ENCODE peak calls at places on chromosomes 2 and 18, in five cellular contexts. R is osteocyte; B is psoas muscle; P is CD4-positive, alpha-beta T cell; W is lower lobe of right lung. S is an unnamed sample.
A peak's percentile ranks its signal among the peaks of the same experiment; 100 is the strongest.

GRCh38 chr2:238697193-238698191 is 150.4 kb upstream of the TWIST2 start:
- DNase-seq in W (no peak), R (peak; percentile 73), B (no peak), P (no peak), S (no peak)

GRCh38 chr2:23803965-23804542 is 122.9 kb downstream of the ATAD2B start:
- DNase-seq in P (no peak), B (peak; percentile 28), W (peak; percentile 63), R (no peak), S (no peak)

GRCh38 chr2:26184555-26185303 is 11.8 kb downstream of the GAREM2 start:
- DNase-seq in R (peak; percentile 95), W (peak; percentile 92), B (peak; percentile 87), P (peak; percentile 83), S (no peak)

GRCh38 chr2:120428748-120429147 is 82.8 kb downstream of the INHBB start:
- DNase-seq in W (no peak), B (no peak), R (no peak), P (no peak), S (no peak)

GRCh38 chr2:158478237-158478636 is 21.5 kb downstream of the PKP4 start:
- DNase-seq in B (no peak), R (no peak), P (no peak), W (no peak), S (no peak)

GRCh38 chr2:239299218-239299939 is 101.4 kb downstream of the HDAC4 start:
- DNase-seq in R (no peak), B (no peak), P (no peak), W (no peak), S (peak; percentile 52)

GRCh38 chr2:193963472-193964119 is 1693.4 kb upstream of the SLC39A10 start:
- DNase-seq in W (no peak), B (no peak), P (no peak), R (no peak), S (no peak)

GRCh38 chr2:85631316-85631715 is 15.3 kb downstream of the USP39 start:
- DNase-seq in R (no peak), P (no peak), W (no peak), B (no peak), S (no peak)

GRCh38 chr2:23767871-23768611 is 158.9 kb downstream of the ATAD2B start:
- DNase-seq in R (no peak), B (no peak), P (no peak), W (no peak), S (no peak)

GRCh38 chr2:140643761-140644187 is 1487.0 kb downstream of the LRP1B start:
- DNase-seq in P (no peak), W (no peak), R (no peak), B (no peak), S (no peak)

GRCh38 chr2:241047253-241048010 is 49.0 kb downstream of the SNED1 start:
- DNase-seq in W (no peak), P (no peak), R (peak; percentile 40), B (no peak), S (no peak)

GRCh38 chr2:219508933-219509779 is 5.1 kb upstream of the ASIC4 start:
- DNase-seq in P (no peak), B (no peak), R (no peak), W (no peak), S (no peak)

GRCh38 chr2:69911985-69912563 is 2.8 kb upstream of the MXD1 start:
- DNase-seq in R (no peak), P (no peak), B (no peak), W (no peak), S (no peak)

GRCh38 chr2:6184532-6185302 is 492.5 kb downstream of the SOX11 start:
- DNase-seq in W (no peak), B (no peak), R (no peak), P (no peak), S (no peak)

GRCh38 chr2:219500135-219500534 is 1.4 kb downstream of the GMPPA start:
- DNase-seq in B (no peak), P (no peak), W (no peak), R (no peak), S (no peak)

GRCh38 chr2:64023485-64024258 is 4.4 kb upstream of the VPS54 start:
- DNase-seq in B (no peak), P (no peak), W (no peak), R (no peak), S (no peak)

GRCh38 chr2:232438951-232439757 is 16.8 kb upstream of the ALPI start:
- DNase-seq in B (no peak), P (peak; percentile 27), R (no peak), W (peak; percentile 48), S (no peak)

GRCh38 chr2:19632327-19633040 is 269.3 kb downstream of the TTC32 start:
- DNase-seq in W (no peak), R (peak; percentile 46), B (peak; percentile 22), P (no peak), S (no peak)

GRCh38 chr2:190277234-190278112 is 42.2 kb downstream of the HIBCH start:
- DNase-seq in P (no peak), W (no peak), B (no peak), R (no peak), S (no peak)

GRCh38 chr2:160918909-160919503 is 241.2 kb upstream of the TANK start:
- DNase-seq in W (peak; percentile 83), B (peak; percentile 42), P (no peak), R (no peak), S (no peak)

GRCh38 chr2:241636983-241637232 is at the start of gene THAP4:
- DNase-seq in W (peak; percentile 82), P (peak; percentile 22), B (peak; percentile 80), R (no peak), S (no peak)

GRCh38 chr2:73822991-73823390 is 5.8 kb upstream of the STAMBP start:
- DNase-seq in B (no peak), R (no peak), W (no peak), P (no peak), S (no peak)

GRCh38 chr18:62682396-62682795 is 32.9 kb upstream of the PHLPP1 start:
- DNase-seq in R (no peak), B (no peak), W (no peak), P (no peak), S (no peak)

GRCh38 chr2:22273853-22274252 is 1111.1 kb upstream of the KLHL29 start:
- DNase-seq in B (no peak), P (no peak), R (no peak), W (no peak), S (no peak)

GRCh38 chr2:190023860-190024259 is 38.7 kb downstream of the MSTN start:
- DNase-seq in R (no peak), P (no peak), W (no peak), B (no peak), S (no peak)

GRCh38 chr2:240703417-240704341 is 12.0 kb downstream of the AQP12A start:
- DNase-seq in R (no peak), W (no peak), P (peak; percentile 6), B (peak; percentile 6), S (peak; percentile 84)

GRCh38 chr2:218328294-218328693 is 28.4 kb upstream of the CATIP start:
- DNase-seq in W (no peak), P (no peak), B (no peak), R (no peak), S (no peak)

GRCh38 chr2:209321076-209321475 is 102.8 kb upstream of the MAP2 start:
- DNase-seq in W (no peak), B (no peak), R (no peak), P (no peak), S (no peak)

GRCh38 chr2:36530178-36530982 is 67.6 kb downstream of the FEZ2 start:
- DNase-seq in P (no peak), B (no peak), R (no peak), W (no peak), S (no peak)

GRCh38 chr2:28142403-28142802 is 250.3 kb upstream of the FOSL2 start:
- DNase-seq in R (no peak), B (no peak), P (no peak), W (no peak), S (no peak)

GRCh38 chr2:218263817-218264611 is 3.2 kb downstream of the GPBAR1 start:
- DNase-seq in R (no peak), W (no peak), B (no peak), P (no peak), S (peak; percentile 49)

GRCh38 chr2:48248251-48248933 is 281.6 kb upstream of the STON1 start:
- DNase-seq in W (no peak), B (no peak), R (no peak), P (no peak), S (no peak)

GRCh38 chr2:234496442-234496834 is 443 bp downstream of the ARL4C start:
- DNase-seq in B (peak; percentile 27), W (no peak), P (peak; percentile 30), R (no peak), S (no peak)

GRCh38 chr2:209368406-209368805 is 55.4 kb upstream of the MAP2 start:
- DNase-seq in R (no peak), W (no peak), P (no peak), B (no peak), S (no peak)

GRCh38 chr18:79912994-79913831 is 38.2 kb downstream of the SLC66A2 start:
- DNase-seq in W (peak; percentile 38), B (no peak), P (no peak), R (peak; percentile 83), S (peak; percentile 87)
- TF ChIP-seq CTCF in W (no peak), B (no peak), P (no peak), R (no peak), S (no peak)

DNA sequence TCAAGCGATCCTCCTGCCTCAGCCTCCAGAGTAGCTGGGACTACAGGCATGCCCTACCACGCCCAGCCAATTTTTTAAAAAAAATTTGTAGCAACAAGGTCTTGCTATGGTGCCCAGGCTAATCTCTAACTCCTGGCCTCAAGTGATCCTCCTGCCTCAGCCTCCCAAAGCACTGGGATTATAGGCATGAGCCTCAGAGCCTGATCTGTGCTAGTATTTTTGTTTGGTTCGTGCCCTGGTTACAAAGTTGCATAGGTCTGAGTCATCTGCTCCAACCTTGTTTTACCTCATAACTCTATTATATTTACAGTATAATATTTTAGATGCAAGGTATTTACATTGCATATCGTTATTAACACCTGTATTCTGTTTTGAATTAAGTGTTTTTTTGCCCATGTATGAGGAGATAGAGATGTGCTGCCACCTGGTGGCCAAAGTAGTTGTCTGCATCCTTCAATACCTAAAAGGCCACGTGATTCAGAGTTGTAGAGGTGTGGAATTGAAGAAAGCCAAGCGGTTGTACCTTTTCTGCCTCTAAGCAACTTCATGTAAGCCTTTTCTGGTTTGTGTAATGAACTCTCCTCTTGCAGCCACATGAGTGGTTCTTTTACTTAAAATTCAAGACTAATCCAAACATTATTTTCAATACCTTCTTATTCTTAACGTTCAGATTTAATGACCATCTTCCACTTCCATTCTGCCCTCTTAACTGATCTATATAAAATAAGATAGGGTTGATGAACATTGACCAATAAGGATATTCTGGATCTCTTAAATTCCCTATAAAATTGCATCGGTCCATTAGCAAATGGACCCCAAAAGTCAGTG is 19.9 kb upstream of the CABYR start:
- DNase-seq in R (no peak), P (peak; percentile 69), W (peak; percentile 72), B (peak; percentile 61), S (no peak)
- TF ChIP-seq CTCF in R (peak; percentile 91), P (peak; percentile 91), W (peak; percentile 92), B (peak; percentile 94), S (peak; percentile 98)

GRCh38 chr2:235551965-235552364 is 58.1 kb downstream of the AGAP1 start:
- DNase-seq in B (peak; percentile 25), P (no peak), W (peak; percentile 60), R (no peak), S (peak; percentile 68)
- TF ChIP-seq CTCF in B (peak; percentile 51), P (no peak), W (peak; percentile 56), R (peak; percentile 58), S (peak; percentile 74)

GRCh38 chr18:70464343-70465114 is 175.7 kb downstream of the SOCS6 start:
- DNase-seq in R (peak; percentile 88), W (peak; percentile 82), B (peak; percentile 71), P (no peak), S (no peak)
- TF ChIP-seq CTCF in R (peak; percentile 44), W (no peak), B (peak; percentile 28), P (no peak), S (peak; percentile 70)

GRCh38 chr18:6401687-6402086 is 13.0 kb downstream of the L3MBTL4 start:
- DNase-seq in B (no peak), W (no peak), P (no peak), R (no peak), S (no peak)
- TF ChIP-seq CTCF in B (no peak), W (no peak), P (no peak), R (no peak), S (peak; percentile 61)